ENCODE peak calls at places on chromosomes 11 and 22, in nine cellular contexts. G, W, J, Y, U, N, F, H and M are unnamed samples. For H3K4me1, the result is how much of the 10 kb centered on the place peaks cover.

GRCh38 chr22:19942071-19942885 is 660 bp upstream of the TXNRD2 start:
- DNase-seq in G (no peak), W (peak), J (no peak), Y (no peak), U (peak), N (no peak), F (no peak), H (no peak), M (no peak)

GRCh38 chr22:24485608-24486007 is 9.5 kb upstream of the UPB1 start:
- DNase-seq in G (no peak), W (peak), J (no peak), Y (peak), U (no peak), N (no peak), F (no peak), H (no peak), M (no peak)

GRCh38 chr22:37133304-37134018 is 16.3 kb downstream of the IL2RB start:
- DNase-seq in G (no peak), W (no peak), J (no peak), Y (no peak), U (no peak), N (no peak), F (peak), H (no peak), M (no peak)

GRCh38 chr11:72069787-72070251 is 10.5 kb downstream of the NUMA1 start:
- DNase-seq in G (peak), W (no peak), J (peak), Y (peak), U (peak), N (peak), F (peak), H (peak), M (peak)

GRCh38 chr11:104051806-104052205 is 15.4 kb downstream of the DDI1 start:
- DNase-seq in G (no peak), W (no peak), J (no peak), Y (no peak), U (peak), N (no peak), F (no peak), H (no peak), M (no peak)

GRCh38 chr11:1600626-1601025 is 2.5 kb upstream of the KRTAP5-2 start:
- DNase-seq in G (no peak), W (no peak), J (no peak), Y (no peak), U (no peak), N (no peak), F (no peak), H (no peak), M (no peak)

GRCh38 chr22:47337161-47337621 is 574.7 kb downstream of the TBC1D22A start:
- DNase-seq in G (no peak), W (no peak), J (no peak), Y (no peak), U (peak), N (no peak), F (peak), H (no peak), M (no peak)

GRCh38 chr11:102436546-102436945 is 16.0 kb downstream of the TMEM123 start:
- DNase-seq in G (no peak), W (no peak), J (no peak), Y (no peak), U (peak), N (no peak), F (no peak), H (no peak), M (no peak)

GRCh38 chr11:77091146-77091940 is 11.3 kb upstream of the OMP start:
- DNase-seq in G (peak), W (peak), J (peak), Y (peak), U (peak), N (peak), F (peak), H (peak), M (peak)

GRCh38 chr22:20205964-20206708 is 55.3 kb upstream of the CCDC188 start:
- DNase-seq in G (peak), W (peak), J (no peak), Y (peak), U (peak), N (no peak), F (peak), H (peak), M (peak)

GRCh38 chr11:65487467-65488272 is 11.2 kb upstream of the MALAT1 start:
- DNase-seq in G (peak), W (peak), J (peak), Y (peak), U (peak), N (peak), F (peak), H (peak), M (peak)
- H3K4me1 ChIP-seq in G (half or more), W (under half), J (half or more), Y (half or more), U (half or more), N (half or more), F (half or more), H (under half), M (half or more)

DNA sequence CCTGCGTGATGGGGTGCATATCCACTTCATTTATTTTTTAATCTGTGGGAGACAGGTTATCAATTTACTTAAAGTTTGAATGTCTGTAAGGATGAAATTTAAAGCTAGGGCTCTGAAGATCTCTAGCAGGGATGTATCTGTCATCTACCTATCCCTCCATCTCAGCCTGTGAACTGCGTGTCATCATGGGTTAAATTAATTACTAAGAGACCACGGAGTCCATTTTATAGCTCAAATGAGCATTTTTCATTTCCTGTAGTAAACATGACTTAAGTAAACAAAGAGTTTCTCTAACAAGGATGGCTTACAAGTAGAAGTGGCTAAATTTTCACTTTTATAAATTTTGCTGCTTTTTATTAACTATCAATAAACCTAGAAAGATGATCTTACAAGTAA is 2.9 kb upstream of the GLB1L3 start:
- DNase-seq in G (no peak), W (no peak), J (no peak), Y (no peak), U (no peak), N (no peak), F (no peak), H (no peak), M (no peak)
- H3K4me1 ChIP-seq in G (under half), W (under half), J (under half), Y (under half), U (under half), N (under half), F (under half), H (under half), M (under half)

GRCh38 chr11:67671211-67671520 is 3.3 kb downstream of the ALDH3B2 start:
- DNase-seq in G (no peak), W (no peak), J (no peak), Y (no peak), U (no peak), N (no peak), F (no peak), H (no peak), M (no peak)
- H3K4me1 ChIP-seq in G (under half), W (under half), J (under half), Y (under half), U (under half), N (under half), F (under half), H (under half), M (under half)

GRCh38 chr11:45062974-45063635 is 83.3 kb upstream of the PRDM11 start:
- DNase-seq in G (no peak), W (no peak), J (no peak), Y (no peak), U (no peak), N (no peak), F (no peak), H (no peak), M (no peak)

GRCh38 chr11:45063669-45064068 is 82.8 kb upstream of the PRDM11 start:
- DNase-seq in G (no peak), W (no peak), J (no peak), Y (no peak), U (no peak), N (no peak), F (no peak), H (no peak), M (no peak)

GRCh38 chr11:45073575-45074225 is 72.7 kb upstream of the PRDM11 start:
- DNase-seq in G (peak), W (peak), J (no peak), Y (no peak), U (no peak), N (peak), F (no peak), H (no peak), M (no peak)

GRCh38 chr11:45071232-45071631 is 75.2 kb upstream of the PRDM11 start:
- DNase-seq in G (no peak), W (no peak), J (no peak), Y (no peak), U (no peak), N (no peak), F (no peak), H (no peak), M (no peak)

GRCh38 chr11:45067966-45068365 is 78.5 kb upstream of the PRDM11 start:
- DNase-seq in G (no peak), W (no peak), J (no peak), Y (no peak), U (no peak), N (no peak), F (no peak), H (no peak), M (no peak)
- H3K4me1 ChIP-seq in G (under half), W (under half), J (under half), Y (under half), U (under half), N (under half), F (under half), H (under half), M (under half)

GRCh38 chr11:17428261-17428660 is 39.8 kb upstream of the KCNJ11 start:
- DNase-seq in G (no peak), W (no peak), J (no peak), Y (no peak), U (no peak), N (no peak), F (no peak), H (peak), M (no peak)
- H3K4me1 ChIP-seq in G (under half), W (under half), J (under half), Y (under half), U (under half), N (under half), F (under half), H (under half), M (under half)

DNA sequence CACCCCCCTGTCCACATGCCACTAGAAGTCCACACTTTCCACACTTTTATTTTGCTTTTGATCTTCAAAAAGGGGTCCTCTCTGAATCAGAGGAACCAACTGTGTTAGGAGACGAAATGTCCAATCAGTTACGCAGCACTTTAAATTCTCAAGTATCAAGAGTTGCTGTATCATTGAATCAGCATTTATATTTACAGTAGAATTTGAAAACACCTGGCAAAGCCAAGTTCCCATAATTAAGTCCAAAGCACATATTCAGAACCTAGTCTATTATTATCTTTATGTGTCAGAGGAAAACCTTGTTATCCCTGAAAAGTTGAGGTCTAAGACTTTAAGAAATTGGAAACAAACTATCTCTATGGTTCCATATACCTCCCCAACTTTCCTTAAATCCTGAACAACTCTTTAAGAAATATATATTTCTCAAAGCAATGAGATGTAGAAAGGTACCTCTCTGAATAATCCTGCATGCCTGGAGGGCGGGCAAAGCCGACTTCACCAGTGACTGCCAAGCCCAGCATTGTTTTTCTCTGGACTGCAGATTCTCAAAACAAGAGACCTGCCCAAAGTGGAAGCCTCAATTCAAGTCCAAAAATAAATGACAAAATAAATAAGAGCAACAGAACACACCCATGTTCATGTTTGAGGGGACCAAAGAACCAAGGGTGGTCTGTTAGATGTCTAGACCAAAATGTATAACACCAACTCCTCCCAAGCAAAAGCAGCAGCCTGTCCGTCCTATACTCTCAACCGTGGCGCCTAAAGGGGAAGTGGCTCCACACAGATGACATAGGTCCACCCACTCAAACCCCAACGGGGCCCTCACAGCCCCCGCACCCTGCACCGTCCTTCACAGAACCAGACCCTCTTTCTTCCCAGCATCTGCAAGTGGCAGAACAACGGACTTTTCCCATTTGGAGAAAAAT is 76.0 kb upstream of the ARFGAP3 start:
- DNase-seq in G (no peak), W (peak), J (no peak), Y (no peak), U (peak), N (no peak), F (no peak), H (peak), M (no peak)
- H3K4me1 ChIP-seq in G (under half), W (under half), J (half or more), Y (half or more), U (under half), N (under half), F (half or more), H (half or more), M (under half)

DNA sequence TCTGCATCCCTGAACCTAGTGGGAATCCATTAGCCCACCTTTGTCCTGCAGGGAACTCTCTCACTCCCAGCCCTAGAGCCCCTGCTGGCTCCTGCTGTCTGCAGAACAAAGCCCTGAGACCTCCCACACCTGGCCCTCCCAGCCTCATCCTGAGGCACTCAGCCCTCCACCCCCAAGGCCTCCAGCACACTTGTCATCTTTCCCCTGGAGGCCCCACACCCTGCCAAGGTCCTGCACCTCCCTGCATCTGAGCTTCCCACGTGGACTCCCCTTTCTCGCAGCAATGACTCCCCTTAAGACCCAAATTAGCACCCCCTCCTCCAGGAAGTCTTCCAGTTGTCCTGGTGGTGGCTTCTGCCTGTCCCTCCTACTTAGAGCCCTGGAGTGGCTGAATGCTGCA is 42.3 kb upstream of the LINC01488 start:
- DNase-seq in G (no peak), W (no peak), J (no peak), Y (no peak), U (no peak), N (peak), F (no peak), H (peak), M (no peak)
- H3K4me1 ChIP-seq in G (under half), W (under half), J (under half), Y (half or more), U (under half), N (half or more), F (half or more), H (under half), M (under half)

DNA sequence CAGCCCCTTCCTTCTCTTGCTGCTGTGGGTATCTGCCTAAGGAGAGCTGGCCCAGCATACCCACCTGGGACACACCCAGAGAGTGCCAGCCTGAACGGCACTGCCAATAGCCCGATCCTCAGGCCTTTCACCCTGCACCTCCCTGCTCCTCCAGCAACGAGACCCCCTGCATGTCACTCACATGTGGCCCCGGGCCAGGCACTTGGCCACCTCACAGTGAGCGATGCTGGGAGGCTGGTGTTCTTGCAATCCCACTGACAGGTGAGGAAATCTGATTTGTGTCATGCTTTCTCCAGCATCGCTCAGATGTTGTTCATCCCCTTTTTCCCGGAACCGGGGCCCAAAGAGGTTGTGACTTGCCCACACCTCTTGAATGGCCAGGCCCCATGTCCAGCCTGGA is 20.5 kb downstream of the DAGLA start:
- DNase-seq in G (no peak), W (no peak), J (no peak), Y (peak), U (no peak), N (no peak), F (no peak), H (no peak), M (no peak)
- H3K4me1 ChIP-seq in G (under half), W (under half), J (under half), Y (half or more), U (under half), N (under half), F (under half), H (under half), M (half or more)

GRCh38 chr22:49962012-49962750 is 1.6 kb downstream of the PIM3 start:
- DNase-seq in G (peak), W (peak), J (peak), Y (peak), U (peak), N (peak), F (peak), H (peak), M (peak)
- H3K4me1 ChIP-seq in G (under half), W (under half), J (half or more), Y (under half), U (under half), N (under half), F (half or more), H (half or more), M (under half)